ENCODE peak calls at places on chromosome 7, in four cellular contexts. D, E, Z and X are unnamed samples.

GRCh38 chr7:109844362-109844761 is 1246.6 kb upstream of the LRRN3 start:
- DNase-seq in Z (no peak), D (no peak), E (no peak), X (no peak)

GRCh38 chr7:31100445-31100844 is 48.3 kb downstream of the ADCYAP1R1 start:
- DNase-seq in E (no peak), Z (no peak), D (no peak), X (no peak)

GRCh38 chr7:139455789-139456188 is 27.7 kb downstream of the KLRG2 start:
- DNase-seq in D (no peak), Z (no peak), E (no peak), X (no peak)

GRCh38 chr7:134865001-134865845 is 85.8 kb downstream of the CALD1 start:
- DNase-seq in Z (no peak), D (no peak), E (peak), X (no peak)

GRCh38 chr7:84137812-84138211 is 56.8 kb downstream of the SEMA3A start:
- DNase-seq in Z (no peak), D (no peak), E (no peak), X (no peak)

GRCh38 chr7:129279757-129280156 is 54.9 kb downstream of the AHCYL2 start:
- DNase-seq in E (no peak), D (no peak), Z (no peak), X (no peak)

GRCh38 chr7:23971031-23971430 is 261.0 kb downstream of the STK31 start:
- DNase-seq in D (no peak), Z (no peak), E (no peak), X (no peak)

GRCh38 chr7:100444311-100445278 is 8.3 kb upstream of the PPP1R35 start:
- DNase-seq in D (no peak), E (no peak), Z (peak), X (no peak)

GRCh38 chr7:85153715-85154114 is 33.1 kb downstream of the SEMA3D start:
- DNase-seq in E (no peak), Z (no peak), D (no peak), X (no peak)

GRCh38 chr7:17030559-17030958 is 148.8 kb upstream of the AGR3 start:
- DNase-seq in E (no peak), Z (no peak), D (no peak), X (peak)

GRCh38 chr7:132407764-132408163 is 168.5 kb downstream of the PLXNA4 start:
- DNase-seq in D (no peak), E (no peak), Z (no peak), X (no peak)

GRCh38 chr7:101669307-101669706 is 40.2 kb upstream of the MYL10 start:
- DNase-seq in E (no peak), D (no peak), Z (peak), X (no peak)

GRCh38 chr7:99617187-99617781 is 538 bp downstream of the ZSCAN25 start:
- DNase-seq in E (no peak), D (no peak), Z (peak), X (no peak)

GRCh38 chr7:151795168-151795754 is 81.7 kb downstream of the PRKAG2 start:
- DNase-seq in E (no peak), D (no peak), Z (no peak), X (no peak)

GRCh38 chr7:151794508-151795167 is 82.3 kb downstream of the PRKAG2 start:
- DNase-seq in D (no peak), Z (no peak), E (no peak), X (no peak)

GRCh38 chr7:151796871-151797270 is 80.0 kb downstream of the PRKAG2 start:
- DNase-seq in E (no peak), Z (no peak), D (no peak), X (no peak)

GRCh38 chr7:151793991-151794507 is 82.9 kb downstream of the PRKAG2 start:
- DNase-seq in D (no peak), E (no peak), Z (no peak), X (no peak)

GRCh38 chr7:151796091-151796870 is 80.6 kb downstream of the PRKAG2 start:
- DNase-seq in D (no peak), Z (peak), E (no peak), X (no peak)
- TF ChIP-seq SPI1 in D (no peak), Z (no peak), E (no peak), X (no peak)

GRCh38 chr7:7177044-7177517 is 5.3 kb upstream of the C1GALT1 start:
- DNase-seq in D (no peak), E (no peak), Z (no peak), X (no peak)
- TF ChIP-seq POLR2AphosphoS5 in D (no peak), E (no peak), Z (no peak), X (no peak)

GRCh38 chr7:97017197-97018125 is 7.2 kb downstream of the DLX5 start:
- DNase-seq in E (no peak), D (no peak), Z (no peak), X (no peak)
- TF ChIP-seq SPI1 in E (no peak), D (no peak), Z (no peak), X (no peak)

DNA sequence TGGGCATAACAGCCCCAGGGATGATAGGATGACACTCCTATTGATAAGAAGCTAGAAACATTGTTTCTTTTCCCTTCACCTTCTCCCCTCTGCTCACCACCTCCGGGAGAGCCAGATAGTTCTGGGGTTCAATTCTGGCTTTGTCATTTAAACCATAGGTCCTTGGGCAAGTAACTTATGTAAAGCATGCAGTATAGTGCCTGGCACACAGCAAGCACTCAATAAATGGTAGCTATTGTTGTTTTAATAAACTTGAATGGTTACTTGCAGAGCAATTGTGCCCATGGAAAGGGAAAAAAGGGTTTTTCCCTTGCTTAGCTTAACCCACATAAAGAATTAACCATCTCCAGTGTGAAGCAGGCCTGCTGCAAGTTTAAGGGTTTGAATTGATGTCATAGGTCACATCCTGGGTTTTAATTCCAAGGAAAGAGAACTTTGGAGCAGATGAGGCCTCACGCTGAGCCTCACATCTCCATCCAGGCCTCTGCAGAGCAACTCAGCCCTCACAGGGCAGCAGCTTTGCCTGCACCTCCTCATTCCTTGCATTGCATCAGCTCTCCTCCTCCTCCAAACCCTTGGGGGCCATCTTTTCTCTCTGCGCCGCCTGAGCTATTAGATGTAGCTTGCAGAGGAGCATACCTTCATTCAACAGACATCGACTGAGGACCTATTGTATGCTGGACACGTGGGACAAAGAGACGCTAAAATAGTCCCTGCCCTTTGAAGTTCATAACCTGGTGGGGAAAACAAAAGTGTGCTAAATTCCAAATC is 22.9 kb downstream of the ZNF775 start:
- DNase-seq in Z (no peak), E (no peak), D (no peak), X (no peak)
- TF ChIP-seq POLR2AphosphoS5 in Z (no peak), E (no peak), D (no peak), X (no peak)

DNA sequence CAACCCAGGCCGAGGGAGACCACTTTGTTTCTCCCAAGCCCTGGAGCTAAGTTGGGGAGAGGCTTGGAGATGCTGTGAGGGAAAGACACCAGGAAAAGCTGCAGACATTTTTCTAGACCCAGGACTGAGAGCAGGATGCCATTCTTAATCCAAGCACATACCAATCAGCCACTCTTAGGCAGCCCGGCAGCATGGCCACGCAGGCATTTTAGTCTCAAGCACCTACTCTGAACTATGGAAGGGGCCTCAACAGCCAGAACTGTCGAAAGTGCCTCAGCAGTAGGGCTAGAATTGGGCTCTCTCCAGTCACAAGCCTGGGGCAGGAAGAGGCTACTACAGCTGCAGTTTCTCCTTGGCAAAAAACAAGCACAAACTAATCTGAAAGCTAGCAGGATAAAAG is 57.8 kb downstream of the GCC1 start:
- DNase-seq in E (no peak), Z (no peak), D (no peak), X (no peak)
- TF ChIP-seq SPI1 in E (no peak), Z (no peak), D (no peak), X (no peak)

GRCh38 chr7:33701927-33702326 is 203.4 kb upstream of the BMPER start:
- DNase-seq in Z (no peak), D (no peak), E (no peak), X (no peak)

GRCh38 chr7:33706666-33707194 is 198.6 kb upstream of the BMPER start:
- DNase-seq in D (no peak), E (no peak), Z (no peak), X (no peak)

GRCh38 chr7:33707427-33707826 is 197.9 kb upstream of the BMPER start:
- DNase-seq in D (no peak), Z (no peak), E (no peak), X (no peak)

GRCh38 chr7:33702511-33703054 is 202.8 kb upstream of the BMPER start:
- DNase-seq in Z (no peak), E (no peak), D (no peak), X (no peak)

DNA sequence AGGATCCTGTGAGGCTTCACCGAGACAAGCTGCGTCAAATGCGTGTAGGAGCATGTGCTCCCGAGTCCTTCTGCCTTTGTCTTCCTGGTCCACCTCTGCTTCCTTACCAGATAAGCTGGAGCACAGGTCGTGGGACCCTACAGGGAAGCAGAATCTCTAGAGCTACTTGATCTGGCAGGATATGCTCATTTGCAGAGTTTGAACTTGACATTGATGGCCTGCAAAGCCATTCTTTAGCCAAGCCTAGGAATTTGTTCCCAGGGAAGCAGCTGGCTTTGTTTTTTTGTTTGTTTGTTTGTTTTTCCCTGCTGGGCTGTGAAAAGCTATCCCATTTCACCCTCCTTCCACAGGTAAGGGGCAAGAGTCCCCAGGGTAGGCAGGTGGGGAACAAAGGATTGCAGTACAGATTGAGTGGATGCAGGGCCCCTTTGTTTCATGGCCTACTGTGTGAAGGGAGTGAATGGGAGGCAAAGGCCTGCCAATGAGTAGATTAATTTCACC is 200.0 kb upstream of the BMPER start:
- DNase-seq in Z (no peak), E (no peak), D (no peak), X (no peak)
- TF ChIP-seq POLR2AphosphoS5 in Z (no peak), E (no peak), D (no peak), X (no peak)